ENCODE peak calls at places on chromosome 10, in nine cellular contexts. Z is stomach, U is GM13977, B is esophagus squamous epithelium, E is adrenal gland, C is breast epithelium, X is spleen, G is osteocyte, N is choroid plexus epithelial cell. R is an unnamed sample.

GRCh38 chr10:93096901-93097300 is 23.2 kb downstream of the CYP26A1 start:
- DNase-seq in Z (no peak), U (no peak), B (no peak), E (no peak), C (no peak), X (no peak), G (peak), N (no peak), R (no peak)

GRCh38 chr10:46536781-46537180 is 19.7 kb downstream of the GPRIN2 start:
- DNase-seq in Z (peak), U (no peak), B (no peak), E (no peak), C (peak), X (peak), G (no peak), N (no peak), R (no peak)

GRCh38 chr10:51389415-51390342 is 309.7 kb downstream of the CSTF2T start:
- DNase-seq in Z (peak), U (peak), B (no peak), E (no peak), C (no peak), X (no peak), G (no peak), N (peak), R (peak)

GRCh38 chr10:4765428-4765827 is 60.6 kb upstream of the AKR1E2 start:
- DNase-seq in Z (no peak), U (no peak), B (no peak), E (no peak), C (no peak), X (no peak), G (no peak), N (peak), R (no peak)

GRCh38 chr10:103637855-103638561 is 144.5 kb downstream of the NEURL1 start:
- DNase-seq in Z (peak), U (no peak), B (no peak), E (peak), C (peak), X (no peak), G (no peak), N (peak), R (peak)

GRCh38 chr10:113007343-113007771 is 57.3 kb downstream of the TCF7L2 start:
- DNase-seq in Z (no peak), U (peak), B (no peak), E (no peak), C (no peak), X (no peak), G (no peak), N (no peak), R (no peak)

GRCh38 chr10:24622781-24623301 is 100.8 kb downstream of the ARHGAP21 start:
- DNase-seq in Z (no peak), U (no peak), B (no peak), E (no peak), C (no peak), X (no peak), G (no peak), N (peak), R (no peak)

GRCh38 chr10:124591123-124591495 is 129.5 kb downstream of the LHPP start:
- DNase-seq in Z (no peak), U (no peak), B (no peak), E (no peak), C (no peak), X (peak), G (no peak), N (no peak), R (no peak)

GRCh38 chr10:124827474-124827873 is 25.9 kb downstream of the ABRAXAS2 start:
- DNase-seq in Z (no peak), U (peak), B (no peak), E (no peak), C (no peak), X (no peak), G (no peak), N (peak), R (no peak)

GRCh38 chr10:47016564-47016963 is 105.3 kb downstream of the PTPN20 start:
- DNase-seq in Z (no peak), U (no peak), B (no peak), E (no peak), C (no peak), X (no peak), G (no peak), N (no peak), R (no peak)

GRCh38 chr10:95395947-95396449 is 105.2 kb upstream of the PDLIM1 start:
- DNase-seq in Z (peak), U (no peak), B (no peak), E (no peak), C (no peak), X (no peak), G (no peak), N (no peak), R (peak)

GRCh38 chr10:79430506-79430905 is 14.9 kb downstream of the ZCCHC24 start:
- DNase-seq in Z (no peak), U (no peak), B (no peak), E (no peak), C (no peak), X (peak), G (no peak), N (peak), R (no peak)

GRCh38 chr10:24958701-24959392 is 6.4 kb upstream of the PRTFDC1 start:
- DNase-seq in Z (no peak), U (no peak), B (no peak), E (peak), C (no peak), X (no peak), G (no peak), N (peak), R (no peak)

GRCh38 chr10:35940067-35940989 is 298.2 kb upstream of the FZD8 start:
- DNase-seq in Z (no peak), U (no peak), B (no peak), E (no peak), C (no peak), X (no peak), G (no peak), N (no peak), R (no peak)

GRCh38 chr10:78959901-78960300 is 108.9 kb upstream of the ZMIZ1 start:
- DNase-seq in Z (no peak), U (no peak), B (no peak), E (no peak), C (no peak), X (no peak), G (no peak), N (no peak), R (no peak)

GRCh38 chr10:17229967-17230682 is 2.1 kb downstream of the VIM start:
- DNase-seq in Z (peak), U (peak), B (peak), E (peak), C (peak), X (peak), G (peak), N (peak), R (peak)

GRCh38 chr10:5545426-5545777 is 20.6 kb downstream of the CALML3 start:
- DNase-seq in Z (no peak), U (no peak), B (no peak), E (no peak), C (no peak), X (no peak), G (no peak), N (no peak), R (no peak)

GRCh38 chr10:29377333-29377961 is 88.6 kb downstream of the LYZL1 start:
- DNase-seq in Z (no peak), U (peak), B (no peak), E (no peak), C (no peak), X (no peak), G (no peak), N (peak), R (no peak)

GRCh38 chr10:117408436-117409384 is 33.5 kb upstream of the PDZD8 start:
- DNase-seq in Z (no peak), U (no peak), B (no peak), E (peak), C (no peak), X (no peak), G (no peak), N (no peak), R (no peak)

GRCh38 chr10:72229261-72230251 is 13.5 kb upstream of the ASCC1 start:
- DNase-seq in Z (no peak), U (no peak), B (no peak), E (peak), C (no peak), X (no peak), G (no peak), N (peak), R (no peak)

GRCh38 chr10:24988831-24989769 is 26.9 kb downstream of the ENKUR start:
- DNase-seq in Z (no peak), U (no peak), B (no peak), E (peak), C (no peak), X (no peak), G (no peak), N (no peak), R (no peak)

GRCh38 chr10:94012834-94013830 is 19.4 kb downstream of the PLCE1 start:
- DNase-seq in Z (no peak), U (no peak), B (no peak), E (no peak), C (no peak), X (no peak), G (no peak), N (no peak), R (peak)

DNA sequence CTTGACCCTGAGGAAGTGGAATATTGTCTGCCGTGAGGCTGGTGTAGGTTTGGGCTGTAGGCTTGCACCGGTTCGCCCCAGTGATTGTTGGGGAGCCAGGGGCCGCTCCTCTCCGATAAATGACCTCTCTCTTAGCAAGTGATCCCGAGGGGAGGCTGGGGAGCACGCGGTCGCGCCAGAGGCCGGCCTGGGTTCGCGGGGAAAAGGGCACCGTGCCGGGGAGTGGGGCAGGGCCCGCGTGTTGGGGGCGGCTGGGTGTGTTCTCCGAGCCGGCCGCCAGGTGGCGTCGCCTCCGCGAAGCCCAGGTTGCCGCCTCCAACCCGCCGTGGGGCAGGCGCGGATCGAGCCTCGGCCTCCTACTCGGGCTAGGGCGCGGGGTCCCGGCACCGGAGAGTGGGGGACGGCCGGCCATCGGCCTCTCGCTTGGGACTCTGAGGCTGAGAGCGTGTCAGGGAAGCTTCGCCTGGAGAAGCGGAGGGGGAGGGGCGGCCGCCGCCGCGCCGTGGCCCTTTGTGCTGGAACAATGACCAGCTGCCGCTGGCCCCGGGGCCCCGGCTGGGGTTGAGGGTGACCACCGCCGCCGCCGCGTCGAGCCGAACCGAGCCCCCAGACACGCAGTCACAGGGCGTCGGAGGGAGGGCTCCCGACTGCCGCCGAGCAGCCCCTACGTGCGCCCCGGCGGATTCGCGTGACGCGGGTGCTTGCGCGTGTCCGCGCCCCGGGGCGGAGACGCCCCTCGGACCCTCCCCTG is 442 bp upstream of the LZTS2 start:
- DNase-seq in Z (peak), U (peak), B (no peak), E (peak), C (peak), X (peak), G (peak), N (peak), R (peak)
- TF ChIP-seq CTCF in Z (peak), U (peak), B (peak), E (peak), C (peak), X (peak), G (peak), N (peak), R (peak)

GRCh38 chr10:70146489-70147488 is at the start of gene TYSND1:
- DNase-seq in Z (peak), U (peak), B (peak), E (peak), C (peak), X (peak), G (peak), N (peak), R (peak)

GRCh38 chr10:70148516-70148915 is 2.0 kb upstream of the TYSND1 start:
- DNase-seq in Z (no peak), U (no peak), B (no peak), E (no peak), C (no peak), X (no peak), G (no peak), N (no peak), R (no peak)

GRCh38 chr10:70144372-70145110 is 2.0 kb downstream of the TYSND1 start:
- DNase-seq in Z (no peak), U (no peak), B (no peak), E (no peak), C (no peak), X (no peak), G (no peak), N (no peak), R (no peak)

GRCh38 chr10:70145166-70145665 is 1.3 kb downstream of the TYSND1 start:
- DNase-seq in Z (no peak), U (no peak), B (no peak), E (no peak), C (no peak), X (no peak), G (no peak), N (no peak), R (peak)

DNA sequence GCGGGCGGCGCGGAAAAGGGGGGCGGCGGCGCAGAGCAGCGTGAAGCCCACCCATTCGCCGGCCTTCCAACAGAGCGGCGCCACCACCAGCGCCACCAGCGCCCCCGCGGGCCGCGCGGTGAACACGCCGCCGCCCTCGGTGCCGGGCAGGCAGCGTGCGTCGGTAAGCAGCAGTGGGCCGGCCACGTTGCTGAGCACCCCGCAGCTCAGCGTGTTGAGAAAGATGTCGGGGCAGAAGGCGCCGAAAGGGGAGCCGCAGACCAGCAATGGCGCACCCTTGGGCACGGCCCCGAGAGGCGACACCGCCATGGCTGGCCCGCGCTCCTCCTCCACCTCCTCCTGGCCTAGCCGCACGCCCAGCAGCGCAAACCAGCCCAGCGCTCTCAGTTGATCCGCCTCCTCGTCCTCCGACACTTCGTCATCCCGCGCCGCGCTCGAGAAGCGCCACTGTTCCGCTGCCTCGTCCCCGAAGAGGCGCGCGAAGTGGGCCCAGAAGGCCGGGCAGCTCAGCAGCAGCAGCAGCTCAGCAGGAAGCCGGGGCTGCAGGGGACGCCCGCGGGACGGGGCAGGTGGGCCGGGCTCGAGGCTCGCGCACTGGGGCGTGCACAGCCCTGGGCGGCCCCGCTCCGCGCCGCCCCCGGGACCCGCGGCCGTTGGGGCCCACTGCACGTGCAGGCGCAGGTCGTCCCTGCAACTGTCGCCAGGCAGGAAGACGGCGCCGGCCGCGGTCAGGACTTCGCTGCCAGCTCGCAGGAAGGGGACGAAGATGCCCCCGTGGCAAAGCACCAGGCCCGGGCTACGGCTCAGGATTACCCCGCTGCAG is 623 bp downstream of the TYSND1 start:
- DNase-seq in Z (peak), U (peak), B (no peak), E (peak), C (peak), X (peak), G (no peak), N (peak), R (peak)
- TF ChIP-seq CTCF in Z (peak), U (peak), B (peak), E (no peak), C (peak), X (peak), G (peak), N (peak), R (peak)

DNA sequence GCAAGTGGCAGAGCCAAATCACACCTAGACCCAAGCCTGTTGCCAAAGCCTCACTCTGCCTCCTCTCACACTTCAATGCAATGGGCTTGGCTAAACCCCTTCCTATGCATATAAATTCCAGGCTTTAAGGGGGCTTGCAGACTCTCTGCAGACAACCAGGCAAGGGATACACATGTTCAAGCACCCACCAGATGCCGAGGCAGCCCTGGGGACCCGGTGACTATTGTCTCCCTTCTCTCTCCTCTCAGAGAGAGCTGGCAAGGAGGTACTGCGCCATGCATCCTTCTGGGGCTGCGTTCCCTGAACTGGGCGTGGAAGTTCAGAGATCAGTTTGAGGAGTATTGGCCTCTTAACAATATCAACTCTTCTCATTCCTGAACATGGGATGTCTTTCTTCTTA is 131.2 kb downstream of the ARHGAP22 start:
- DNase-seq in Z (peak), U (no peak), B (no peak), E (no peak), C (peak), X (no peak), G (peak), N (no peak), R (no peak)
- TF ChIP-seq CTCF in Z (no peak), U (no peak), B (no peak), E (no peak), C (no peak), X (no peak), G (no peak), N (no peak), R (no peak)

GRCh38 chr10:102629661-102630614 is 14.3 kb upstream of the TRIM8 start:
- DNase-seq in Z (no peak), U (no peak), B (no peak), E (no peak), C (no peak), X (peak), G (no peak), N (peak), R (peak)
- TF ChIP-seq CTCF in Z (no peak), U (no peak), B (no peak), E (no peak), C (no peak), X (no peak), G (no peak), N (peak), R (no peak)

GRCh38 chr10:288605-289200 is 153.4 kb downstream of the ZMYND11 start:
- DNase-seq in Z (no peak), U (no peak), B (no peak), E (no peak), C (no peak), X (peak), G (no peak), N (no peak), R (no peak)

GRCh38 chr10:289581-289980 is 154.3 kb downstream of the ZMYND11 start:
- DNase-seq in Z (no peak), U (no peak), B (no peak), E (no peak), C (no peak), X (peak), G (no peak), N (no peak), R (no peak)

GRCh38 chr10:290026-290725 is 154.9 kb downstream of the ZMYND11 start:
- DNase-seq in Z (no peak), U (no peak), B (no peak), E (no peak), C (no peak), X (peak), G (no peak), N (no peak), R (no peak)

GRCh38 chr10:287029-287428 is 151.8 kb downstream of the ZMYND11 start:
- DNase-seq in Z (no peak), U (no peak), B (no peak), E (no peak), C (no peak), X (no peak), G (no peak), N (peak), R (no peak)

GRCh38 chr10:287814-288213 is 152.6 kb downstream of the ZMYND11 start:
- DNase-seq in Z (no peak), U (no peak), B (no peak), E (no peak), C (no peak), X (no peak), G (no peak), N (no peak), R (no peak)
- TF ChIP-seq CTCF in Z (no peak), U (no peak), B (no peak), E (no peak), C (no peak), X (no peak), G (peak), N (peak), R (no peak)

DNA sequence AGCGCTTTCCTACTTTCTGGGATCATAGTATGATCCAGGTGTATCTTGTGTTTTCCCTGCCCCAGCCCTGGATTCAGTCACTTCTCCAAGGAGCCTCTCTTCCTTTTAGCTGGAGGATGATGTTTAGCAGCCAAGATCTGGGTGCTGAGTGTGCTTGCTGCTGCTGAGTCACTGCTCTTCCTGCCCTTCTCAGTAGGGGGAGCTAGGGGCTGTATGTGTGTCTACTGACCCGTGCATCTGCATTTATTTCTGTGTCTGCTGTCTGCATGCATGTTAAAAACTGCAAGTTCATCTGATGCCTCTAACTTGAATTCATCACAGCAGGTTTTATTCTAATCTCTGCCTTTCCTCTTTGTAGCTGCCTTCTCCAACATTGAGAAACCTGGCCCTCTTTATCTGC is 31.6 kb downstream of the MGMT start:
- DNase-seq in Z (no peak), U (no peak), B (no peak), E (no peak), C (no peak), X (no peak), G (no peak), N (no peak), R (no peak)
- TF ChIP-seq CTCF in Z (no peak), U (peak), B (no peak), E (no peak), C (no peak), X (no peak), G (no peak), N (no peak), R (no peak)

GRCh38 chr10:8316284-8316683 is 261.8 kb downstream of the GATA3 start:
- DNase-seq in Z (no peak), U (no peak), B (no peak), E (no peak), C (no peak), X (no peak), G (no peak), N (no peak), R (no peak)
- TF ChIP-seq CTCF in Z (no peak), U (no peak), B (no peak), E (no peak), C (no peak), X (no peak), G (no peak), N (no peak), R (no peak)

DNA sequence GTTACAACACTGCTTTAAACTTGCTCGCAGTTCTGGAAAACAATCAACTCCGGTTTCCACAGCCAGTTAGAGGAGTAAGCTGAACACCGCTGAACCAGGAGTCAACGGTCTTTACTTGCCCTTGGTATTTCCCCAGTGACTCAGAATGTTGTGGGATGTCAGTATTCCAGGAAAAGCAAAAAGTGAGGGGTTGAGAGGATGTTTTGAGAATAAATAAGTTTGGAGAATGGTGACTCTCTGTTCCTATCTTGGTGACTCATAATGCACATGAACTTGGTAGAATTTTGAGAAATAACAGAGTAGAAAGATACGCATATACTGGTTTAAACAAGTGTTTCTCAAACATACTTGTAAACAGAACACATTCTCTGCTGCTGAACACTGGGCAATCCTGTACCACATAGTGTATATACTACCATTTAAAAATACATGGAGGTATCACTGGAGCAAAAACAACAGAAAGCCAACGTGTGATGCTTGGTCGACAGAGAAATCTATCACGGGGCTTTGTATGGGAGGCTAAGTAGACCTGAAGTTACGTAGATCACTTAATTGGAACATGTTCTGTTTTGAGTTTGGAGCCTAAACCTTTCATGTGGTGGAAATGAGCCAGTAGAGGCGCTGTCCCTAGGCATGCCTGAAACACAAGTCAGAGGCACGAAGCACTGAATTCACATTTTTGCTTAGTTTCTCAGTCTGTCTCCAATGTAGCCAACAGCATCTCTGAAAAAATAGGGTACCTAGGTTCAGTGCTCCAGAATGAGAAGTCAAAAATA is 534.3 kb downstream of the PARD3 start:
- DNase-seq in Z (no peak), U (no peak), B (no peak), E (peak), C (no peak), X (no peak), G (no peak), N (peak), R (no peak)
- TF ChIP-seq CTCF in Z (no peak), U (no peak), B (peak), E (no peak), C (no peak), X (no peak), G (peak), N (peak), R (no peak)